ENCODE peak calls at places on chromosomes 16 and 17, in six cellular contexts. S, J, T, R, Y and V are unnamed samples.

GRCh38 chr17:77460514-77461046 is 319.8 kb downstream of the SEC14L1 start:
- DNase-seq in S (no peak), J (no peak), T (no peak), R (no peak), Y (no peak), V (no peak)

GRCh38 chr16:1751946-1752345 is 19.4 kb downstream of the NME3 start:
- DNase-seq in S (no peak), J (no peak), T (no peak), R (no peak), Y (no peak), V (no peak)

GRCh38 chr16:75550211-75550662 is 5.8 kb downstream of the TMEM231 start:
- DNase-seq in S (peak), J (peak), T (no peak), R (peak), Y (peak), V (no peak)

GRCh38 chr17:42221886-42222745 is 27.8 kb upstream of the GHDC start:
- DNase-seq in S (peak), J (peak), T (no peak), R (peak), Y (peak), V (no peak)

GRCh38 chr16:28000314-28000713 is 63.2 kb downstream of the GSG1L start:
- DNase-seq in S (no peak), J (no peak), T (no peak), R (no peak), Y (no peak), V (no peak)

GRCh38 chr16:69618307-69618706 is 52.5 kb downstream of the NFAT5 start:
- DNase-seq in S (no peak), J (no peak), T (no peak), R (no peak), Y (no peak), V (no peak)

GRCh38 chr17:80415626-80416042 is 667 bp downstream of the ENDOV start:
- DNase-seq in S (no peak), J (no peak), T (no peak), R (no peak), Y (no peak), V (no peak)

GRCh38 chr16:3188675-3188924 is 596 bp downstream of the OR1F1 start:
- DNase-seq in S (no peak), J (no peak), T (no peak), R (no peak), Y (no peak), V (no peak)

GRCh38 chr17:73533127-73533526 is 111.1 kb downstream of the SDK2 start:
- DNase-seq in S (no peak), J (no peak), T (peak), R (peak), Y (no peak), V (no peak)

GRCh38 chr17:4706121-4706520 is 2.2 kb upstream of the PELP1 start:
- DNase-seq in S (no peak), J (no peak), T (no peak), R (no peak), Y (peak), V (no peak)

GRCh38 chr16:10308305-10309193 is 77.3 kb upstream of the ATF7IP2 start:
- DNase-seq in S (peak), J (no peak), T (no peak), R (no peak), Y (no peak), V (no peak)

GRCh38 chr17:46759141-46759540 is 59.4 kb downstream of the WNT3 start:
- DNase-seq in S (peak), J (no peak), T (no peak), R (no peak), Y (no peak), V (no peak)

GRCh38 chr16:80569440-80570105 is 28.8 kb downstream of the DYNLRB2 start:
- DNase-seq in S (no peak), J (peak), T (no peak), R (no peak), Y (peak), V (no peak)

GRCh38 chr17:18267927-18268711 is 7.7 kb downstream of the MIEF2 start:
- DNase-seq in S (no peak), J (no peak), T (no peak), R (no peak), Y (peak), V (no peak)

GRCh38 chr16:782766-783403 is 5.3 kb downstream of the RPUSD1 start:
- DNase-seq in S (peak), J (no peak), T (no peak), R (no peak), Y (no peak), V (no peak)

GRCh38 chr17:74713199-74713755 is 554 bp upstream of the CD300LF start:
- DNase-seq in S (no peak), J (no peak), T (no peak), R (no peak), Y (no peak), V (peak)

GRCh38 chr16:54655171-54655590 is 275.5 kb upstream of the IRX5 start:
- DNase-seq in S (peak), J (no peak), T (no peak), R (peak), Y (no peak), V (no peak)

GRCh38 chr16:79628501-79628975 is 28.0 kb upstream of the MAF start:
- DNase-seq in S (no peak), J (no peak), T (no peak), R (no peak), Y (peak), V (no peak)

GRCh38 chr17:44979426-44980273 is 11.5 kb upstream of the C1QL1 start:
- DNase-seq in S (no peak), J (no peak), T (no peak), R (no peak), Y (peak), V (no peak)

GRCh38 chr17:29061036-29061435 is 18.1 kb downstream of the PIPOX start:
- DNase-seq in S (no peak), J (no peak), T (no peak), R (no peak), Y (no peak), V (no peak)

GRCh38 chr17:47649972-47650524 is 329 bp downstream of the KPNB1 start:
- DNase-seq in S (peak), J (no peak), T (no peak), R (no peak), Y (no peak), V (peak)

GRCh38 chr16:83733301-83733700 is 74.5 kb upstream of the HSBP1 start:
- DNase-seq in S (no peak), J (no peak), T (no peak), R (no peak), Y (peak), V (no peak)

GRCh38 chr16:813204-813915 is 12.8 kb upstream of the GNG13 start:
- DNase-seq in S (no peak), J (no peak), T (no peak), R (peak), Y (peak), V (no peak)

GRCh38 chr17:520447-521167 is 168.0 kb upstream of the RPH3AL start:
- DNase-seq in S (no peak), J (no peak), T (no peak), R (no peak), Y (peak), V (no peak)

GRCh38 chr16:21638573-21638975 is 13.8 kb downstream of the IGSF6 start:
- DNase-seq in S (no peak), J (no peak), T (no peak), R (no peak), Y (peak), V (no peak)

GRCh38 chr17:16880843-16881230 is 91.1 kb downstream of the TNFRSF13B start:
- DNase-seq in S (no peak), J (no peak), T (no peak), R (no peak), Y (no peak), V (peak)

GRCh38 chr16:75789237-75789636 is 62.9 kb upstream of the CPHXL start:
- DNase-seq in S (no peak), J (peak), T (no peak), R (peak), Y (peak), V (no peak)

DNA sequence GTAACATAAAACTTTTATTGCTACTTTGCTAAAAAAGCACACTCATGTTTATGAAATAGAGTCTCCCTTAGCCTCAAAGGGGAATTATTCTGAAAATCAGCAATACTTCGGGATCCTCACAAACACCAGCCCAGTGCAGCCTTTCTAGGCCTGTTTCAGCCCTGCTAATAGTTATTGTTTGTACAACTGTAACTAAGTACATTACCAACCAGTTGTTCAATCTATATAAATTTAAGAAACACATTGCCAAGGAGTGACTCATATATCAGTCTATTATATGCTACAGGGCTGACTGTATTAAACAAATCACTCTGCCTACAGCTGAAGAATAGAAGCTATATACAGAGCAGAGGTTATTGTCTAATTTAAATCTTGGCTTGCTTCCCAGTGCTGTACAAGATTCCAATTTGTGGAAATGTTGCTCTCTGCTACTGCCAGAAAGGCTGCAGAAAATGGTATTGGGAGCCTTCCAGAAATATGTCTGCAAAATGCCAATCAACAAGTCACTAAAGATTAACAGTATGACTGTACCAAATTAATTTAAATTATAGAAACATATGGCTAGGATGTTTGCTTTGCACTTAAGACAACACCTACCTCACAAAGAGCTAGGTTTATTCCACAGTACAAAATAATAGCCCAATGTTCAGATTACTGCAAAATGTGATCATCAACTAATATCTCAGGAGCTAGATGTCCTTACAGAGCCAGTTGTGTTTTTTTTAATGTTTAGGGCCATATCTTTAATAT is 49.7 kb downstream of the TOX3 start:
- DNase-seq in S (no peak), J (no peak), T (no peak), R (no peak), Y (no peak), V (no peak)
- TF ChIP-seq CTCF in S (no peak), J (no peak), T (no peak), R (no peak), Y (no peak), V (no peak)

DNA sequence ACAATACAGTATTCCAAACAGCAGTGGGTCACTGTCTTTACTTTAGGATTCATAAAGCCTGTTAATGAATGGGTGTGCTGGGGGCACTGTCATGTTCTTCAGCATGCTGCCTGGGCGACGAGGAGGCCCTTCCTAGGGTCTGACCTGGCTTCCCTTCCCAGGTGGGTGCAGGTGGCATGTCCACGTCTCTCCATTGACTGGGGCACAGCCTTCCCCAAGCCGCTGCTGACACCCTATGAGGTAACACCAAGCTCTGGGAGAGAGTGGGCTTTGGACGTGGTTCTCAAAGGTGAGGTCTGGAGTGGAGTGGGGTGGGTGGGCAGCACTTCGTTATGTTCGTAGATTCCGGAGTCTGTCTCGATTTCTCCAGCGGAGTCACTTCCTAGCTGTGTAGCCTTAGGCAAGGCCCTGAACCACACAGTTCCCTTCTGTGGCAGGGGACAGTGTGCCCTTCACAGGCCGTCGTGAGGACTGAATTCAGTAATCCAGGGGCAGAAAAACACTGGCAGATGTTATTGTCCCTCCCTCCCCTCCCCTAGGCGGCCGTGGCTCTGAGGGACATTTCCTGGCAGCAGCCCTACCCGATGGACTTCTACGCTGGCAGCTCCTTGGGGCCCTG is 771 bp upstream of the OVCA2 start:
- DNase-seq in S (no peak), J (no peak), T (no peak), R (peak), Y (no peak), V (peak)
- H3K27ac ChIP-seq in S (peak), J (peak), T (peak), R (peak), Y (peak), V (peak)

GRCh38 chr16:89154390-89155183 is 17.0 kb upstream of the CDH15 start:
- DNase-seq in S (no peak), J (no peak), T (peak), R (no peak), Y (no peak), V (no peak)
- TF ChIP-seq POLR2A in S (no peak), J (no peak), T (no peak), R (no peak), Y (no peak), V (no peak)

DNA sequence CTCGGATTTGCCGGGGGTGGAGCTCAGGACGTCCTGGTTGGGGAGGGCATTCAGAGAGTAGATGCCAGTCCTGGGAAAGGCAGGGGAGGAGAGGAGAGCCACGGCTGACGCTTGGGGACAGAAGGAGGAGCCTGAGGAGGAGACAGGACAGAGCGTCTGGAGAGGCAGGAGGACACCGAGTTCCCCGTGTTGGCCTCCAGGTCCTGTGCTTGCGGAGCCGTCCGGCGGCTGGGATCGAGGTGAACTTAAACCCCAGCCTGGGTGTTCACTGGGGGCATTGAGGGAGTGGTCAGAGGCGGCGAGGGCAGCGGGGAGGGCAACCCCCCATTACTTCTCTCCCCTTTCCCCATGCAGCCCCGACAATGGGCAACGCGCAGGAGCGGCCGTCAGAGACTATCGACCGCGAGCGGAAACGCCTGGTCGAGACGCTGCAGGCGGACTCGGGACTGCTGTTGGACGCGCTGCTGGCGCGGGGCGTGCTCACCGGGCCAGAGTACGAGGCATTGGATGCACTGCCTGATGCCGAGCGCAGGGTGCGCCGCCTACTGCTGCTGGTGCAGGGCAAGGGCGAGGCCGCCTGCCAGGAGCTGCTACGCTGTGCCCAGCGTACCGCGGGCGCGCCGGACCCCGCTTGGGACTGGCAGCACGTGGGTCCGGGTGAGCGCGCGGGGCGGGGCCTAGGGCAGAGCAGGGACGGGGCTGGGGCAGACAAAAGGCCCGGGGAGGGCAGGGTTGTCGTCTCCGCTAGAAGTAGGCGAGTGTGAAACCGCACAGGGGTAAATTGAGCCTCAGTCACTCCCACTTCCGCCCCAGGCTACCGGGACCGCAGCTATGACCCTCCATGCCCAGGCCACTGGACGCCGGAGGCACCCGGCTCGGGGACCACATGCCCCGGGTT is 3.7 kb downstream of the NOL3 start:
- DNase-seq in S (peak), J (peak), T (peak), R (peak), Y (peak), V (peak)
- TF ChIP-seq CTCF in S (no peak), J (peak), T (peak), R (no peak), Y (peak), V (peak)

GRCh38 chr16:24696699-24697098 is 32.8 kb upstream of the TNRC6A start:
- DNase-seq in S (no peak), J (no peak), T (no peak), R (no peak), Y (no peak), V (no peak)
- H3K27ac ChIP-seq in S (no peak), J (no peak), T (no peak), R (no peak), Y (no peak), V (no peak)